ENCODE peak calls at places on chromosomes 7 and 10, in six cellular contexts. L, P, H, K, E and S are unnamed samples.

GRCh38 chr10:43372751-43373445 is 1.5 kb downstream of the FXYD4 start:
- DNase-seq in L (no peak), P (no peak), H (no peak), K (no peak), E (no peak), S (no peak)

GRCh38 chr7:107995184-107996071 is 7.5 kb downstream of the LAMB1 start:
- DNase-seq in L (peak; percentile 49), P (peak; percentile 67), H (no peak), K (no peak), E (peak; percentile 82), S (no peak)

GRCh38 chr7:69640925-69641594 is 42.8 kb downstream of the AUTS2 start:
- DNase-seq in L (no peak), P (no peak), H (no peak), K (no peak), E (no peak), S (no peak)

GRCh38 chr7:128197586-128197985 is 43.5 kb upstream of the LEP start:
- DNase-seq in L (no peak), P (no peak), H (no peak), K (no peak), E (no peak), S (no peak)

GRCh38 chr10:944034-944831 is 12.7 kb upstream of the LARP4B start:
- DNase-seq in L (no peak), P (peak; percentile 42), H (peak; percentile 79), K (peak; percentile 58), E (no peak), S (no peak)

GRCh38 chr7:151212626-151213025 is 2.3 kb upstream of the H2BK1 start:
- DNase-seq in L (no peak), P (peak; percentile 12), H (no peak), K (no peak), E (no peak), S (no peak)

GRCh38 chr7:121178452-121178851 is 150.3 kb upstream of the WNT16 start:
- DNase-seq in L (no peak), P (no peak), H (no peak), K (no peak), E (no peak), S (no peak)

GRCh38 chr7:132113536-132114409 is 462.5 kb downstream of the PLXNA4 start:
- DNase-seq in L (no peak), P (no peak), H (no peak), K (no peak), E (no peak), S (no peak)

GRCh38 chr7:142383826-142384507 is 126.1 kb upstream of the PRSS58 start:
- DNase-seq in L (no peak), P (no peak), H (no peak), K (no peak), E (no peak), S (no peak)

GRCh38 chr7:92589056-92589455 is 1.1 kb downstream of the FAM133B start:
- DNase-seq in L (no peak), P (no peak), H (no peak), K (no peak), E (no peak), S (no peak)

GRCh38 chr7:110921478-110922210 is 169.3 kb upstream of the LRRN3 start:
- DNase-seq in L (no peak), P (no peak), H (no peak), K (no peak), E (no peak), S (no peak)

GRCh38 chr7:1348836-1349335 is 110.4 kb downstream of the MICALL2 start:
- DNase-seq in L (no peak), P (no peak), H (no peak), K (no peak), E (no peak), S (no peak)

GRCh38 chr7:111919690-111920179 is 286.5 kb downstream of the DOCK4 start:
- DNase-seq in L (no peak), P (no peak), H (no peak), K (no peak), E (peak; percentile 90), S (no peak)

GRCh38 chr10:71486465-71487114 is 89.9 kb downstream of the CDH23 start:
- DNase-seq in L (no peak), P (peak; percentile 42), H (peak; percentile 71), K (no peak), E (peak; percentile 26), S (peak; percentile 75)

GRCh38 chr10:88332526-88333265 is 250.4 kb downstream of the RNLS start:
- DNase-seq in L (no peak), P (no peak), H (no peak), K (no peak), E (no peak), S (no peak)

GRCh38 chr7:24283559-24283899 is 461 bp upstream of the NPY start:
- DNase-seq in L (no peak), P (no peak), H (no peak), K (no peak), E (no peak), S (no peak)

GRCh38 chr7:155298288-155298833 is 683 bp downstream of the INSIG1 start:
- DNase-seq in L (no peak), P (peak; percentile 23), H (no peak), K (no peak), E (no peak), S (peak; percentile 49)

GRCh38 chr7:70338061-70338460 is 739.8 kb downstream of the AUTS2 start:
- DNase-seq in L (no peak), P (no peak), H (no peak), K (no peak), E (no peak), S (no peak)

GRCh38 chr7:122525355-122525754 is 173.6 kb downstream of the RNF133 start:
- DNase-seq in L (no peak), P (no peak), H (no peak), K (no peak), E (no peak), S (no peak)

GRCh38 chr7:47195641-47196040 is 386.3 kb downstream of the TNS3 start:
- DNase-seq in L (peak; percentile 33), P (no peak), H (no peak), K (no peak), E (no peak), S (no peak)

GRCh38 chr7:69775231-69775771 is 177.0 kb downstream of the AUTS2 start:
- DNase-seq in L (peak; percentile 25), P (no peak), H (no peak), K (no peak), E (no peak), S (peak; percentile 19)

GRCh38 chr10:7260412-7260900 is 150.4 kb downstream of the SFMBT2 start:
- DNase-seq in L (peak; percentile 74), P (peak; percentile 2), H (peak; percentile 62), K (peak; percentile 73), E (peak; percentile 45), S (peak; percentile 39)

GRCh38 chr10:31129261-31129660 is 97.6 kb upstream of the ZNF438 start:
- DNase-seq in L (no peak), P (no peak), H (no peak), K (no peak), E (no peak), S (peak; percentile 38)

GRCh38 chr10:30788307-30788706 is 158.8 kb upstream of the LYZL2 start:
- DNase-seq in L (no peak), P (no peak), H (no peak), K (no peak), E (no peak), S (no peak)

GRCh38 chr10:72509206-72509799 is 116.6 kb downstream of the MICU1 start:
- DNase-seq in L (no peak), P (no peak), H (no peak), K (no peak), E (no peak), S (no peak)

GRCh38 chr10:69630651-69631400 is 779 bp downstream of the FAM241B start:
- DNase-seq in L (no peak), P (no peak), H (no peak), K (no peak), E (no peak), S (no peak)

GRCh38 chr10:20622522-20623270 is 274.4 kb downstream of the NEBL start:
- DNase-seq in L (no peak), P (no peak), H (no peak), K (no peak), E (peak; percentile 6), S (no peak)

GRCh38 chr7:101869026-101869900 is 51.8 kb downstream of the CUX1 start:
- DNase-seq in L (no peak), P (no peak), H (no peak), K (no peak), E (no peak), S (no peak)

GRCh38 chr7:101871351-101871750 is 53.9 kb downstream of the CUX1 start:
- DNase-seq in L (no peak), P (no peak), H (no peak), K (no peak), E (no peak), S (no peak)

GRCh38 chr7:101868191-101868950 is 50.9 kb downstream of the CUX1 start:
- DNase-seq in L (no peak), P (no peak), H (no peak), K (no peak), E (no peak), S (no peak)

GRCh38 chr7:101869901-101870290 is 52.5 kb downstream of the CUX1 start:
- DNase-seq in L (no peak), P (no peak), H (no peak), K (no peak), E (no peak), S (no peak)

GRCh38 chr7:101870361-101871062 is 53.1 kb downstream of the CUX1 start:
- DNase-seq in L (peak; percentile 32), P (peak; percentile 76), H (no peak), K (peak; percentile 40), E (peak; percentile 28), S (peak; percentile 62)
- H3K4me1 ChIP-seq in L (peaks cover 64% of the 10 kb centered on the region), P (peaks cover 32% of the 10 kb centered on the region), H (no peaks in the 10 kb centered on the region), K (peaks cover 27% of the 10 kb centered on the region), E (peaks cover 41% of the 10 kb centered on the region), S (peaks cover 6% of the 10 kb centered on the region)

GRCh38 chr10:17007836-17008235 is 121.8 kb downstream of the CUBN start:
- DNase-seq in L (no peak), P (no peak), H (no peak), K (no peak), E (no peak), S (no peak)
- H3K27ac ChIP-seq in L (no peak overlapping the region), P (no peak overlapping the region), H (peak overlapping the region; percentile 69), K (peak overlapping the region; percentile 94), E (no peak overlapping the region), S (peak overlapping the region; percentile 37)

GRCh38 chr10:50416181-50416824 is 165.0 kb upstream of the ASAH2 start:
- DNase-seq in L (peak; percentile 19), P (no peak), H (no peak), K (no peak), E (no peak), S (no peak)
- TF ChIP-seq CTCF in L (no peak), P (peak; percentile 47), H (no peak), K (no peak), E (no peak), S (no peak)

DNA sequence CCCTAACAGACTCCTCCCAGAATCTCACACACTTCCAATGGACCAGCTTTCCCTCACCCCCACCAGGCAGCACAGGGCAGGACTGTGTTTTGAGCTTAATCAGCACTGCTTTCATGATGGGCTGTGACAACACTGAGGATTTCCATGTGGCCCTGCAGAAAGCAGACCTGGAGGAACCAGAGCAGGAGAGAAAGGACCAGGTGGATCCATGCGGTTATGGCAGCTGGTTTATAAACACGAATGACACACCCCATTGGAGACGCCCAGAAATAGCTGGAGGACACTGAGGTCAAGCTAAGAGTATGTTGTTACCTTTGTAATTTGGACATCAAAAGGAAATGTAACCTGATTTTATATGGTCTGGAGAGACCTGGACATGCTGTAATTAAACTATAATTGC is 31.7 kb upstream of the HERPUD2 start:
- DNase-seq in L (no peak), P (no peak), H (no peak), K (no peak), E (no peak), S (no peak)
- H3K4me1 ChIP-seq in L (no peaks in the 10 kb centered on the region), P (no peaks in the 10 kb centered on the region), H (peaks cover 53% of the 10 kb centered on the region), K (peaks cover 1% of the 10 kb centered on the region), E (peaks cover 44% of the 10 kb centered on the region), S (no peaks in the 10 kb centered on the region)

GRCh38 chr10:64159910-64160872 is 639.0 kb downstream of the REEP3 start:
- DNase-seq in L (no peak), P (no peak), H (no peak), K (no peak), E (no peak), S (no peak)
- H3K27ac ChIP-seq in L (no peak overlapping the region), P (no peak overlapping the region), H (no peak overlapping the region), K (no peak overlapping the region), E (no peak overlapping the region), S (no peak overlapping the region)